ENCODE peak calls at places on chromosome 9, in six cellular contexts. One of them, this sample, is unnamed.
A peak's percentile ranks its signal among the peaks of the same experiment; 100 is the strongest.

GRCh38 chr9:37706290-37706689 is 47.3 kb upstream of the TRMT10B start:
- DNase-seq in GM23248: peak; percentile 53
- DNase-seq in OCI-LY7: no peak
- DNase-seq in endothelial cell of umbilical vein: no peak
- DNase-seq in astrocyte: peak; percentile 50
- DNase-seq in mammary epithelial cell: peak; percentile 69
- DNase-seq in this sample: no peak

GRCh38 chr9:121372563-121373400 is 2.7 kb upstream of the STOM start:
- DNase-seq in endothelial cell of umbilical vein: no peak
- DNase-seq in GM23248: peak; percentile 68
- DNase-seq in mammary epithelial cell: peak; percentile 87
- DNase-seq in astrocyte: no peak
- DNase-seq in OCI-LY7: no peak
- DNase-seq in this sample: no peak

GRCh38 chr9:108634669-108635462 is 220.9 kb downstream of the ACTL7B start:
- DNase-seq in astrocyte: peak; percentile 44
- DNase-seq in GM23248: peak; percentile 88
- DNase-seq in endothelial cell of umbilical vein: no peak
- DNase-seq in OCI-LY7: no peak
- DNase-seq in mammary epithelial cell: peak; percentile 92
- DNase-seq in this sample: no peak

GRCh38 chr9:18296702-18297531 is 177.0 kb upstream of the ADAMTSL1 start:
- DNase-seq in mammary epithelial cell: peak; percentile 74
- DNase-seq in astrocyte: peak; percentile 26
- DNase-seq in OCI-LY7: no peak
- DNase-seq in endothelial cell of umbilical vein: peak; percentile 76
- DNase-seq in GM23248: peak; percentile 71
- DNase-seq in this sample: no peak

GRCh38 chr9:90555351-90556057 is 87.1 kb downstream of the DIRAS2 start:
- DNase-seq in OCI-LY7: no peak
- DNase-seq in GM23248: no peak
- DNase-seq in astrocyte: no peak
- DNase-seq in endothelial cell of umbilical vein: no peak
- DNase-seq in mammary epithelial cell: no peak
- DNase-seq in this sample: no peak

GRCh38 chr9:28916348-28916747 is 1343.1 kb upstream of the C9orf72 start:
- DNase-seq in OCI-LY7: no peak
- DNase-seq in endothelial cell of umbilical vein: no peak
- DNase-seq in mammary epithelial cell: no peak
- DNase-seq in astrocyte: no peak
- DNase-seq in GM23248: no peak
- DNase-seq in this sample: no peak

GRCh38 chr9:21802418-21803000 is at the start of gene MTAP:
- DNase-seq in mammary epithelial cell: peak; percentile 89
- DNase-seq in OCI-LY7: peak; percentile 90
- DNase-seq in endothelial cell of umbilical vein: peak; percentile 94
- DNase-seq in GM23248: peak; percentile 91
- DNase-seq in astrocyte: peak; percentile 93
- DNase-seq in this sample: peak; percentile 90

GRCh38 chr9:21995652-21996275 is 1.2 kb downstream of the CDKN2B-AS1 start:
- DNase-seq in OCI-LY7: peak; percentile 71
- DNase-seq in mammary epithelial cell: no peak
- DNase-seq in astrocyte: peak; percentile 50
- DNase-seq in GM23248: peak; percentile 84
- DNase-seq in endothelial cell of umbilical vein: peak; percentile 64
- DNase-seq in this sample: peak; percentile 61

GRCh38 chr9:90808890-90809685 is 7.5 kb downstream of the SYK start:
- DNase-seq in OCI-LY7: peak; percentile 36
- DNase-seq in astrocyte: no peak
- DNase-seq in endothelial cell of umbilical vein: no peak
- DNase-seq in GM23248: no peak
- DNase-seq in mammary epithelial cell: no peak
- DNase-seq in this sample: no peak

GRCh38 chr9:16680965-16681658 is 189.4 kb downstream of the BNC2 start:
- DNase-seq in astrocyte: peak; percentile 75
- DNase-seq in endothelial cell of umbilical vein: peak; percentile 75
- DNase-seq in OCI-LY7: no peak
- DNase-seq in mammary epithelial cell: no peak
- DNase-seq in GM23248: peak; percentile 70
- DNase-seq in this sample: no peak

GRCh38 chr9:995776-996175 is 19.3 kb downstream of the DMRT3 start:
- DNase-seq in OCI-LY7: no peak
- DNase-seq in endothelial cell of umbilical vein: no peak
- DNase-seq in astrocyte: peak; percentile 54
- DNase-seq in GM23248: peak; percentile 50
- DNase-seq in mammary epithelial cell: peak; percentile 15
- DNase-seq in this sample: no peak

GRCh38 chr9:119368681-119369581 is at the start of gene BRINP1:
- DNase-seq in endothelial cell of umbilical vein: no peak
- DNase-seq in astrocyte: peak; percentile 50
- DNase-seq in GM23248: peak; percentile 82
- DNase-seq in OCI-LY7: no peak
- DNase-seq in mammary epithelial cell: peak; percentile 76
- DNase-seq in this sample: no peak

GRCh38 chr9:33190021-33190420 is 22.9 kb upstream of the B4GALT1 start:
- DNase-seq in endothelial cell of umbilical vein: no peak
- DNase-seq in astrocyte: no peak
- DNase-seq in mammary epithelial cell: no peak
- DNase-seq in GM23248: no peak
- DNase-seq in OCI-LY7: no peak
- DNase-seq in this sample: no peak

GRCh38 chr9:127844821-127845359 is 9.6 kb downstream of the ENG start:
- DNase-seq in mammary epithelial cell: no peak
- DNase-seq in GM23248: peak; percentile 31
- DNase-seq in endothelial cell of umbilical vein: peak; percentile 77
- DNase-seq in astrocyte: peak; percentile 23
- DNase-seq in OCI-LY7: no peak
- DNase-seq in this sample: no peak

GRCh38 chr9:36840895-36841536 is 193.1 kb downstream of the PAX5 start:
- DNase-seq in mammary epithelial cell: no peak
- DNase-seq in endothelial cell of umbilical vein: no peak
- DNase-seq in astrocyte: no peak
- DNase-seq in GM23248: peak; percentile 12
- DNase-seq in OCI-LY7: no peak
- DNase-seq in this sample: no peak

GRCh38 chr9:89647366-89648128 is 42.7 kb downstream of the GADD45G start:
- DNase-seq in mammary epithelial cell: no peak
- DNase-seq in GM23248: no peak
- DNase-seq in endothelial cell of umbilical vein: no peak
- DNase-seq in astrocyte: no peak
- DNase-seq in OCI-LY7: no peak
- DNase-seq in this sample: no peak

GRCh38 chr9:85081963-85082362 is 412.4 kb downstream of the NTRK2 start:
- DNase-seq in GM23248: no peak
- DNase-seq in OCI-LY7: no peak
- DNase-seq in endothelial cell of umbilical vein: no peak
- DNase-seq in astrocyte: no peak
- DNase-seq in mammary epithelial cell: no peak
- DNase-seq in this sample: no peak

GRCh38 chr9:93468763-93469456 is 15.5 kb upstream of the FAM120AOS start:
- DNase-seq in endothelial cell of umbilical vein: peak; percentile 36
- DNase-seq in astrocyte: no peak
- DNase-seq in GM23248: peak; percentile 65
- DNase-seq in OCI-LY7: no peak
- DNase-seq in mammary epithelial cell: peak; percentile 30
- DNase-seq in this sample: no peak

GRCh38 chr9:114131808-114132549 is 23.4 kb upstream of the COL27A1 start:
- DNase-seq in OCI-LY7: no peak
- DNase-seq in endothelial cell of umbilical vein: no peak
- DNase-seq in astrocyte: no peak
- DNase-seq in GM23248: no peak
- DNase-seq in mammary epithelial cell: no peak
- DNase-seq in this sample: no peak

GRCh38 chr9:136081113-136081825 is 13.8 kb downstream of the NACC2 start:
- DNase-seq in OCI-LY7: no peak
- DNase-seq in endothelial cell of umbilical vein: no peak
- DNase-seq in GM23248: no peak
- DNase-seq in astrocyte: no peak
- DNase-seq in mammary epithelial cell: no peak
- DNase-seq in this sample: no peak

GRCh38 chr9:136079211-136079915 is 15.7 kb downstream of the NACC2 start:
- DNase-seq in mammary epithelial cell: no peak
- DNase-seq in astrocyte: no peak
- DNase-seq in endothelial cell of umbilical vein: no peak
- DNase-seq in GM23248: no peak
- DNase-seq in OCI-LY7: no peak
- DNase-seq in this sample: no peak

GRCh38 chr9:136080716-136081112 is 14.4 kb downstream of the NACC2 start:
- DNase-seq in endothelial cell of umbilical vein: no peak
- DNase-seq in astrocyte: no peak
- DNase-seq in OCI-LY7: no peak
- DNase-seq in GM23248: no peak
- DNase-seq in mammary epithelial cell: no peak
- DNase-seq in this sample: no peak

GRCh38 chr9:136078498-136079011 is 16.5 kb downstream of the NACC2 start:
- DNase-seq in mammary epithelial cell: no peak
- DNase-seq in astrocyte: no peak
- DNase-seq in GM23248: no peak
- DNase-seq in endothelial cell of umbilical vein: no peak
- DNase-seq in OCI-LY7: no peak
- DNase-seq in this sample: no peak

GRCh38 chr9:136079916-136080246 is 15.2 kb downstream of the NACC2 start:
- DNase-seq in OCI-LY7: no peak
- DNase-seq in astrocyte: no peak
- DNase-seq in GM23248: no peak
- DNase-seq in endothelial cell of umbilical vein: no peak
- DNase-seq in mammary epithelial cell: no peak
- DNase-seq in this sample: no peak
- H3K79me2 ChIP-seq in OCI-LY7: no peaks in the 10 kb centered on the region
- H3K79me2 ChIP-seq in astrocyte: peaks cover 90% of the 10 kb centered on the region
- H3K79me2 ChIP-seq in GM23248: peaks cover 88% of the 10 kb centered on the region
- H3K79me2 ChIP-seq in endothelial cell of umbilical vein: peaks cover 81% of the 10 kb centered on the region
- H3K79me2 ChIP-seq in mammary epithelial cell: peaks cover 95% of the 10 kb centered on the region
- H3K79me2 ChIP-seq in this sample: no peaks in the 10 kb centered on the region

GRCh38 chr9:76574171-76574767 is 115.3 kb downstream of the GCNT1 start:
- DNase-seq in OCI-LY7: no peak
- DNase-seq in astrocyte: no peak
- DNase-seq in endothelial cell of umbilical vein: no peak
- DNase-seq in mammary epithelial cell: no peak
- DNase-seq in GM23248: no peak
- DNase-seq in this sample: no peak

GRCh38 chr9:76572205-76572550 is 113.2 kb downstream of the GCNT1 start:
- DNase-seq in mammary epithelial cell: no peak
- DNase-seq in endothelial cell of umbilical vein: no peak
- DNase-seq in GM23248: peak; percentile 22
- DNase-seq in astrocyte: no peak
- DNase-seq in OCI-LY7: no peak
- DNase-seq in this sample: no peak

GRCh38 chr9:76567086-76567485 is 108.1 kb downstream of the GCNT1 start:
- DNase-seq in astrocyte: no peak
- DNase-seq in endothelial cell of umbilical vein: no peak
- DNase-seq in OCI-LY7: no peak
- DNase-seq in mammary epithelial cell: no peak
- DNase-seq in GM23248: peak; percentile 56
- DNase-seq in this sample: no peak

GRCh38 chr9:76571288-76572204 is 112.6 kb downstream of the GCNT1 start:
- DNase-seq in mammary epithelial cell: no peak
- DNase-seq in OCI-LY7: peak; percentile 62
- DNase-seq in GM23248: peak; percentile 57
- DNase-seq in astrocyte: no peak
- DNase-seq in endothelial cell of umbilical vein: peak; percentile 40
- DNase-seq in this sample: no peak

DNA sequence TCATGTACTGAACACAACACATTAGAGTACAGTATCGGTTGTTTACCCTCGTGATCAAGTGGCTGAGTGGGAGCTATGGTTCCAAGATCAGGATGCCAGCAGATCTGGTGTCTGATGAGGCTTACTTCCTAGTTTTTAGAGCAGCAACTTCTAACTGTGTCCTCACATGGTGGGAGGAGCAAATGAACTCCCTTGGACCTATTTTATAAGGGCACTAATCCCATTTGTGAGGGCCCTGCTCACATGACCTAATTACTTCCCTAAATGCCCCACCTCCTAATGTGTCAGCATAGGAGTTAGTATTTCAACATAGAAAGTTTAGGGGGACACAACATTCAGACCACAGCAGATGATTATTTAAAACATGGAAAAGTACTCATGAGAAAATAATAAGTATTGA is 111.8 kb downstream of the GCNT1 start:
- DNase-seq in mammary epithelial cell: no peak
- DNase-seq in GM23248: no peak
- DNase-seq in endothelial cell of umbilical vein: no peak
- DNase-seq in astrocyte: no peak
- DNase-seq in OCI-LY7: no peak
- DNase-seq in this sample: no peak
- H3K79me2 ChIP-seq in mammary epithelial cell: no peaks in the 10 kb centered on the region
- H3K79me2 ChIP-seq in GM23248: no peaks in the 10 kb centered on the region
- H3K79me2 ChIP-seq in endothelial cell of umbilical vein: no peaks in the 10 kb centered on the region
- H3K79me2 ChIP-seq in astrocyte: no peaks in the 10 kb centered on the region
- H3K79me2 ChIP-seq in OCI-LY7: no peaks in the 10 kb centered on the region
- H3K79me2 ChIP-seq in this sample: no peaks in the 10 kb centered on the region

GRCh38 chr9:77420641-77421040 is 227.5 kb downstream of the GNA14 start:
- DNase-seq in OCI-LY7: no peak
- DNase-seq in mammary epithelial cell: no peak
- DNase-seq in GM23248: no peak
- DNase-seq in endothelial cell of umbilical vein: peak; percentile 85
- DNase-seq in astrocyte: no peak
- DNase-seq in this sample: no peak
- H3K79me2 ChIP-seq in OCI-LY7: no peaks in the 10 kb centered on the region
- H3K79me2 ChIP-seq in mammary epithelial cell: no peaks in the 10 kb centered on the region
- H3K79me2 ChIP-seq in GM23248: no peaks in the 10 kb centered on the region
- H3K79me2 ChIP-seq in endothelial cell of umbilical vein: no peaks in the 10 kb centered on the region
- H3K79me2 ChIP-seq in astrocyte: no peaks in the 10 kb centered on the region
- H3K79me2 ChIP-seq in this sample: no peaks in the 10 kb centered on the region

GRCh38 chr9:134399435-134400056 is 73.3 kb downstream of the RXRA start:
- DNase-seq in OCI-LY7: no peak
- DNase-seq in astrocyte: peak; percentile 16
- DNase-seq in mammary epithelial cell: no peak
- DNase-seq in endothelial cell of umbilical vein: peak; percentile 52
- DNase-seq in GM23248: peak; percentile 50
- DNase-seq in this sample: peak; percentile 30

GRCh38 chr9:134400283-134400682 is 74.0 kb downstream of the RXRA start:
- DNase-seq in mammary epithelial cell: no peak
- DNase-seq in endothelial cell of umbilical vein: no peak
- DNase-seq in astrocyte: no peak
- DNase-seq in OCI-LY7: no peak
- DNase-seq in GM23248: no peak
- DNase-seq in this sample: no peak

GRCh38 chr9:134396825-134397224 is 70.6 kb downstream of the RXRA start:
- DNase-seq in OCI-LY7: peak; percentile 34
- DNase-seq in endothelial cell of umbilical vein: peak; percentile 47
- DNase-seq in GM23248: no peak
- DNase-seq in astrocyte: no peak
- DNase-seq in mammary epithelial cell: no peak
- DNase-seq in this sample: peak; percentile 77

GRCh38 chr9:134396258-134396742 is 70.0 kb downstream of the RXRA start:
- DNase-seq in endothelial cell of umbilical vein: no peak
- DNase-seq in mammary epithelial cell: no peak
- DNase-seq in astrocyte: no peak
- DNase-seq in OCI-LY7: peak; percentile 61
- DNase-seq in GM23248: no peak
- DNase-seq in this sample: peak; percentile 87

DNA sequence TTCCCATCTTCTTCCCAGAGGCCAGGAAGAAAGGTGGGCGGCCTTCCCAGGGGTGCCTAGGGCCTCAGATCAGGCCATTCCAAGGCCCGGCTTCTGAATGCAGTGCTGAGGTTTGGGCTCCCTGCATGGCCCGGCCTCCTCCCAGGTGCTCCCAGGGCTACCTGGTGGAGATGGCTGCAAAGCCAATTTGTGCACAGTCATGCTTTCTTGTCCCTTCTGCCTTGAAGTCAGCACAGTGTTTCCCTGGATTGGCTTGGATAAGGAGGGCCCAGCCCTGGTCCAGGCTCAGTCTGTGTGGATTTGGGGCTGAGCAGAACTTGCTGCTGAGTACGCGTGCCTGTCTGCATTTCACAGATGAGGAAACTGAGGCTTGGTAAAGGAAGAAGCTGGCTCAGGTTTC is 72.5 kb downstream of the RXRA start:
- DNase-seq in mammary epithelial cell: no peak
- DNase-seq in OCI-LY7: no peak
- DNase-seq in GM23248: no peak
- DNase-seq in endothelial cell of umbilical vein: no peak
- DNase-seq in astrocyte: no peak
- DNase-seq in this sample: no peak
- H3K79me2 ChIP-seq in mammary epithelial cell: peaks cover 91% of the 10 kb centered on the region
- H3K79me2 ChIP-seq in OCI-LY7: no peaks in the 10 kb centered on the region
- H3K79me2 ChIP-seq in GM23248: peaks cover 96% of the 10 kb centered on the region
- H3K79me2 ChIP-seq in endothelial cell of umbilical vein: peaks cover 27% of the 10 kb centered on the region
- H3K79me2 ChIP-seq in astrocyte: peaks cover 68% of the 10 kb centered on the region
- H3K79me2 ChIP-seq in this sample: peaks cover 6% of the 10 kb centered on the region

This sample was measured in DND-41.